ENCODE peak calls at places on chromosomes 6 and 20, in seven cellular contexts. X is tibial nerve, T is HepG2, U is RWPE1, Q is AG09309, A is AG10803, K is GM12865. I is an unnamed sample.

GRCh38 chr20:58852559-58853271 is at the start of gene GNAS:
- DNase-seq in Q (no peak), K (peak), U (peak), T (peak), X (peak), A (peak), I (peak)

GRCh38 chr20:3092611-3093379 is 8.3 kb upstream of the AVP start:
- DNase-seq in T (no peak), X (no peak), A (no peak), U (no peak), Q (no peak), K (no peak), I (peak)

GRCh38 chr20:57553376-57554018 is 7.4 kb upstream of the PCK1 start:
- DNase-seq in X (no peak), K (no peak), U (no peak), T (no peak), Q (no peak), A (no peak), I (no peak)

GRCh38 chr20:3781153-3781910 is at the start of gene SPEF1:
- DNase-seq in A (peak), Q (peak), U (peak), X (peak), T (peak), K (peak), I (peak)

GRCh38 chr20:14979472-14979986 is 642.1 kb upstream of the FLRT3 start:
- DNase-seq in Q (no peak), K (no peak), A (no peak), X (no peak), U (no peak), T (peak), I (no peak)

GRCh38 chr6:111711989-111712388 is 106.3 kb upstream of the TRAF3IP2 start:
- DNase-seq in T (no peak), X (no peak), K (no peak), U (no peak), Q (no peak), A (no peak), I (no peak)

GRCh38 chr6:154848580-154848979 is 115.4 kb downstream of the SCAF8 start:
- DNase-seq in U (no peak), K (no peak), A (no peak), T (no peak), Q (no peak), X (no peak), I (no peak)

GRCh38 chr6:33176906-33177305 is 15.4 kb downstream of the COL11A2 start:
- DNase-seq in K (no peak), X (no peak), A (no peak), Q (no peak), T (no peak), U (no peak), I (no peak)

GRCh38 chr20:609371-609964 is 641 bp downstream of the TCF15 start:
- DNase-seq in A (no peak), U (no peak), Q (no peak), K (no peak), X (no peak), T (no peak), I (no peak)

GRCh38 chr6:46138281-46138680 is 8.5 kb downstream of the ENPP4 start:
- DNase-seq in X (no peak), U (no peak), K (peak), T (no peak), Q (no peak), A (no peak), I (no peak)

GRCh38 chr6:12750416-12750815 is 33.8 kb downstream of the PHACTR1 start:
- DNase-seq in A (no peak), U (no peak), T (no peak), X (no peak), Q (no peak), K (no peak), I (no peak)

GRCh38 chr6:137309078-137309762 is 90.0 kb upstream of the IFNGR1 start:
- DNase-seq in U (peak), K (peak), T (peak), Q (no peak), X (peak), A (peak), I (peak)

GRCh38 chr6:32196682-32197616 is 4.5 kb upstream of the GPSM3 start:
- DNase-seq in T (no peak), U (no peak), K (peak), X (peak), Q (no peak), A (no peak), I (no peak)

GRCh38 chr6:13712485-13712990 is 903 bp upstream of the RANBP9 start:
- DNase-seq in A (peak), X (peak), T (no peak), Q (no peak), U (no peak), K (peak), I (no peak)

GRCh38 chr20:56630086-56630493 is 984 bp downstream of the TFAP2C start:
- DNase-seq in Q (no peak), T (no peak), A (peak), X (no peak), U (peak), K (no peak), I (peak)

GRCh38 chr6:153511896-153512496 is 380.9 kb upstream of the RGS17 start:
- DNase-seq in K (peak), X (peak), Q (no peak), A (peak), T (peak), U (peak), I (peak)

GRCh38 chr6:110116258-110116657 is 63.2 kb downstream of the WASF1 start:
- DNase-seq in A (no peak), X (no peak), U (no peak), Q (no peak), T (no peak), K (no peak), I (no peak)

GRCh38 chr20:62020935-62021701 is 44.6 kb downstream of the TAF4 start:
- DNase-seq in T (no peak), Q (no peak), U (no peak), A (peak), X (peak), K (no peak), I (no peak)

GRCh38 chr20:10705801-10706459 is 32.1 kb upstream of the JAG1 start:
- DNase-seq in Q (no peak), X (no peak), U (peak), K (no peak), T (peak), A (no peak), I (no peak)

GRCh38 chr6:170420791-170421776 is 114.5 kb downstream of the FAM120B start:
- DNase-seq in A (no peak), X (no peak), Q (no peak), T (no peak), U (no peak), K (no peak), I (no peak)

GRCh38 chr20:47181056-47181862 is 175.2 kb downstream of the ZMYND8 start:
- DNase-seq in T (peak), K (peak), X (no peak), A (peak), U (peak), Q (no peak), I (no peak)

GRCh38 chr20:14232650-14233049 is 104.8 kb downstream of the FLRT3 start:
- DNase-seq in Q (no peak), U (no peak), A (no peak), T (no peak), K (peak), X (no peak), I (no peak)

GRCh38 chr6:148711833-148712653 is 34.8 kb upstream of the UST start:
- DNase-seq in A (peak), K (no peak), X (no peak), U (no peak), Q (no peak), T (no peak), I (no peak)

GRCh38 chr6:166627875-166628849 is 1.1 kb upstream of the RPS6KA2 start:
- DNase-seq in T (peak), K (peak), A (peak), Q (no peak), U (no peak), X (no peak), I (peak)

GRCh38 chr20:58692579-58693225 is at the start of gene NPEPL1:
- DNase-seq in K (peak), A (peak), T (no peak), U (peak), Q (no peak), X (no peak), I (peak)

GRCh38 chr20:50546729-50547314 is 36.6 kb downstream of the PTPN1 start:
- DNase-seq in K (peak), U (no peak), X (no peak), T (no peak), Q (no peak), A (no peak), I (no peak)

GRCh38 chr6:145026267-145026679 is 709.0 kb downstream of the EPM2A start:
- DNase-seq in T (peak), A (no peak), U (no peak), Q (no peak), K (no peak), X (no peak), I (no peak)

GRCh38 chr20:25402583-25402982 is 4.9 kb upstream of the GINS1 start:
- DNase-seq in T (no peak), A (no peak), Q (no peak), X (no peak), U (no peak), K (no peak), I (no peak)

GRCh38 chr20:43955244-43956191 is 40.9 kb downstream of the TOX2 start:
- DNase-seq in K (peak), Q (peak), U (peak), X (peak), A (peak), T (no peak), I (no peak)

GRCh38 chr6:157481189-157481864 is 100.3 kb downstream of the ZDHHC14 start:
- DNase-seq in K (no peak), X (no peak), U (no peak), Q (no peak), A (no peak), T (no peak), I (no peak)

GRCh38 chr20:51092238-51092822 is 69.4 kb upstream of the KCNG1 start:
- DNase-seq in X (no peak), A (peak), Q (no peak), K (no peak), U (no peak), T (no peak), I (no peak)

GRCh38 chr6:1607557-1608221 is 2.0 kb upstream of the FOXC1 start:
- DNase-seq in U (no peak), A (no peak), X (no peak), K (peak), Q (no peak), T (peak), I (peak)

GRCh38 chr20:22825076-22825475 is 210.0 kb upstream of the SSTR4 start:
- DNase-seq in A (no peak), K (no peak), T (no peak), U (peak), X (no peak), Q (no peak), I (no peak)

GRCh38 chr6:139219271-139219729 is 72.5 kb downstream of the TXLNB start:
- DNase-seq in X (peak), K (peak), T (peak), A (peak), Q (peak), U (peak), I (peak)
- TF ChIP-seq CTCF in X (peak), K (peak), T (peak), A (peak), Q (peak), U (peak), I (peak)

DNA sequence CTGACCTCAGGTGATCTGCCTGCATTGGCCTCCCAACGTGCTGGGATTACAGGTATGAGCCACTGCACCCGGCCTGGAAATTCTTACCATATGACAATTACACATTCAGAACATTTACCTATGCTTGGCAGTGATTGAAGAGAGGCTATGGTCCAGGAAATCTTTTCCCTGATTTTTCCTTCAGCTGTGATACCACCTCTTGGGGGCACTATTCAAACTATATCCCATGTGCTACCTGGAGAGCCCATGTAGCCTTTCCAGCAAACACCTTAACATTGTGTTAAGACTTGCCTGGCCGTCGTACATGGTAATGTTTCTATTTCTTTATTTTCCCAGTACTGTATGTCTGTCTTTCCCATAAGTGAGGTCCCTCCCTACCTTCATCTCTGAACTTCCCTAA is 61.7 kb upstream of the C20orf144 start:
- DNase-seq in K (no peak), X (no peak), U (no peak), Q (no peak), T (no peak), A (no peak), I (no peak)
- TF ChIP-seq CTCF in K (no peak), X (no peak), U (no peak), Q (no peak), T (peak), A (no peak), I (no peak)

GRCh38 chr6:151546941-151547659 is 53.3 kb downstream of the CCDC170 start:
- DNase-seq in K (no peak), X (no peak), A (no peak), U (no peak), T (no peak), Q (no peak), I (no peak)
- TF ChIP-seq CTCF in K (no peak), X (no peak), A (no peak), U (no peak), T (peak), Q (no peak), I (no peak)

GRCh38 chr6:42199106-42199981 is 4.6 kb upstream of the GUCA1B start:
- DNase-seq in K (peak), T (peak), X (no peak), A (peak), U (no peak), Q (no peak), I (no peak)

GRCh38 chr6:42194056-42194455 is 700 bp downstream of the GUCA1B start:
- DNase-seq in U (peak), K (no peak), A (no peak), Q (no peak), X (no peak), T (no peak), I (no peak)

GRCh38 chr6:42197574-42198362 is 3.0 kb upstream of the GUCA1B start:
- DNase-seq in Q (peak), X (no peak), A (peak), K (no peak), U (no peak), T (peak), I (no peak)

GRCh38 chr6:42193491-42193894 is 1.3 kb downstream of the GUCA1B start:
- DNase-seq in A (peak), T (no peak), X (no peak), K (no peak), Q (no peak), U (peak), I (no peak)

GRCh38 chr6:42195415-42195814 is 659 bp upstream of the GUCA1B start:
- DNase-seq in A (no peak), K (no peak), Q (no peak), U (no peak), T (no peak), X (no peak), I (no peak)
- TF ChIP-seq CTCF in A (no peak), K (no peak), Q (no peak), U (no peak), T (no peak), X (no peak), I (no peak)